ENCODE peak calls at places on chromosomes 6 and 20, in ten cellular contexts. One of them, this sample, is unnamed. For H3K36me3, the result is how much of the 10 kb centered on the place peaks cover.

GRCh38 chr6:32432050-32432450 is 7.6 kb upstream of the HLA-DRA start:
- DNase-seq in CD4-positive, CD25-positive, alpha-beta regulatory T cell: peak
- DNase-seq in adipocyte: peak
- DNase-seq in H1: no peak
- DNase-seq in CD8-positive, alpha-beta T cell: no peak
- DNase-seq in BJ: no peak
- DNase-seq in mesendoderm: peak
- DNase-seq in uterus: no peak
- DNase-seq in prostate gland: no peak
- DNase-seq in adrenal gland: no peak
- DNase-seq in this sample: no peak

GRCh38 chr6:52285174-52286068 is 879 bp upstream of the MCM3 start:
- DNase-seq in adipocyte: peak
- DNase-seq in mesendoderm: no peak
- DNase-seq in CD4-positive, CD25-positive, alpha-beta regulatory T cell: no peak
- DNase-seq in prostate gland: no peak
- DNase-seq in H1: no peak
- DNase-seq in adrenal gland: no peak
- DNase-seq in BJ: no peak
- DNase-seq in uterus: no peak
- DNase-seq in CD8-positive, alpha-beta T cell: peak
- DNase-seq in this sample: no peak

GRCh38 chr20:8796088-8796665 is 272.7 kb upstream of the PLCB4 start:
- DNase-seq in mesendoderm: no peak
- DNase-seq in CD8-positive, alpha-beta T cell: no peak
- DNase-seq in adrenal gland: no peak
- DNase-seq in adipocyte: peak
- DNase-seq in CD4-positive, CD25-positive, alpha-beta regulatory T cell: no peak
- DNase-seq in BJ: no peak
- DNase-seq in uterus: no peak
- DNase-seq in prostate gland: no peak
- DNase-seq in H1: no peak
- DNase-seq in this sample: no peak

GRCh38 chr6:56821005-56821432 is 133.9 kb upstream of the BEND6 start:
- DNase-seq in uterus: no peak
- DNase-seq in H1: no peak
- DNase-seq in BJ: no peak
- DNase-seq in adrenal gland: no peak
- DNase-seq in adipocyte: no peak
- DNase-seq in CD8-positive, alpha-beta T cell: no peak
- DNase-seq in CD4-positive, CD25-positive, alpha-beta regulatory T cell: no peak
- DNase-seq in mesendoderm: no peak
- DNase-seq in prostate gland: no peak
- DNase-seq in this sample: no peak

GRCh38 chr6:12366732-12367131 is 76.6 kb downstream of the EDN1 start:
- DNase-seq in BJ: no peak
- DNase-seq in CD4-positive, CD25-positive, alpha-beta regulatory T cell: no peak
- DNase-seq in adrenal gland: no peak
- DNase-seq in H1: no peak
- DNase-seq in adipocyte: no peak
- DNase-seq in prostate gland: no peak
- DNase-seq in CD8-positive, alpha-beta T cell: no peak
- DNase-seq in mesendoderm: no peak
- DNase-seq in uterus: no peak
- DNase-seq in this sample: no peak

GRCh38 chr6:148296746-148297145 is 45.9 kb upstream of the SASH1 start:
- DNase-seq in uterus: no peak
- DNase-seq in prostate gland: no peak
- DNase-seq in CD4-positive, CD25-positive, alpha-beta regulatory T cell: no peak
- DNase-seq in adrenal gland: no peak
- DNase-seq in H1: no peak
- DNase-seq in mesendoderm: no peak
- DNase-seq in BJ: no peak
- DNase-seq in adipocyte: peak
- DNase-seq in CD8-positive, alpha-beta T cell: no peak
- DNase-seq in this sample: no peak

GRCh38 chr20:32333988-32334885 is 23.9 kb upstream of the ASXL1 start:
- DNase-seq in adrenal gland: peak
- DNase-seq in CD4-positive, CD25-positive, alpha-beta regulatory T cell: peak
- DNase-seq in adipocyte: no peak
- DNase-seq in CD8-positive, alpha-beta T cell: peak
- DNase-seq in H1: no peak
- DNase-seq in BJ: no peak
- DNase-seq in mesendoderm: no peak
- DNase-seq in prostate gland: no peak
- DNase-seq in uterus: no peak
- DNase-seq in this sample: peak

GRCh38 chr20:13173201-13173600 is 47.9 kb upstream of the ISM1 start:
- DNase-seq in BJ: no peak
- DNase-seq in CD8-positive, alpha-beta T cell: no peak
- DNase-seq in adipocyte: no peak
- DNase-seq in CD4-positive, CD25-positive, alpha-beta regulatory T cell: no peak
- DNase-seq in prostate gland: no peak
- DNase-seq in uterus: no peak
- DNase-seq in mesendoderm: no peak
- DNase-seq in H1: no peak
- DNase-seq in adrenal gland: no peak
- DNase-seq in this sample: no peak

GRCh38 chr6:31336872-31337496 is 20.0 kb downstream of the HLA-B start:
- DNase-seq in adrenal gland: no peak
- DNase-seq in CD8-positive, alpha-beta T cell: no peak
- DNase-seq in adipocyte: no peak
- DNase-seq in mesendoderm: peak
- DNase-seq in CD4-positive, CD25-positive, alpha-beta regulatory T cell: no peak
- DNase-seq in uterus: no peak
- DNase-seq in BJ: no peak
- DNase-seq in H1: no peak
- DNase-seq in prostate gland: no peak
- DNase-seq in this sample: no peak

GRCh38 chr6:72646604-72647485 is 25.0 kb downstream of the KCNQ5 start:
- DNase-seq in prostate gland: no peak
- DNase-seq in H1: no peak
- DNase-seq in CD4-positive, CD25-positive, alpha-beta regulatory T cell: no peak
- DNase-seq in uterus: no peak
- DNase-seq in CD8-positive, alpha-beta T cell: no peak
- DNase-seq in mesendoderm: no peak
- DNase-seq in adrenal gland: no peak
- DNase-seq in BJ: no peak
- DNase-seq in adipocyte: no peak
- DNase-seq in this sample: no peak

GRCh38 chr20:62193079-62194025 is 10.5 kb downstream of the MTG2 start:
- DNase-seq in CD4-positive, CD25-positive, alpha-beta regulatory T cell: no peak
- DNase-seq in CD8-positive, alpha-beta T cell: no peak
- DNase-seq in prostate gland: no peak
- DNase-seq in mesendoderm: no peak
- DNase-seq in adrenal gland: no peak
- DNase-seq in BJ: no peak
- DNase-seq in uterus: no peak
- DNase-seq in adipocyte: no peak
- DNase-seq in H1: no peak
- DNase-seq in this sample: no peak

GRCh38 chr20:62196286-62196685 is 13.5 kb downstream of the MTG2 start:
- DNase-seq in H1: no peak
- DNase-seq in mesendoderm: no peak
- DNase-seq in adipocyte: no peak
- DNase-seq in prostate gland: no peak
- DNase-seq in CD8-positive, alpha-beta T cell: no peak
- DNase-seq in uterus: no peak
- DNase-seq in CD4-positive, CD25-positive, alpha-beta regulatory T cell: no peak
- DNase-seq in adrenal gland: no peak
- DNase-seq in BJ: no peak
- DNase-seq in this sample: no peak

GRCh38 chr20:62195736-62196135 is 12.9 kb downstream of the MTG2 start:
- DNase-seq in H1: no peak
- DNase-seq in adipocyte: no peak
- DNase-seq in mesendoderm: no peak
- DNase-seq in CD4-positive, CD25-positive, alpha-beta regulatory T cell: no peak
- DNase-seq in CD8-positive, alpha-beta T cell: no peak
- DNase-seq in BJ: no peak
- DNase-seq in adrenal gland: no peak
- DNase-seq in prostate gland: no peak
- DNase-seq in uterus: no peak
- DNase-seq in this sample: no peak

GRCh38 chr20:62197321-62197720 is 14.5 kb downstream of the MTG2 start:
- DNase-seq in prostate gland: no peak
- DNase-seq in CD4-positive, CD25-positive, alpha-beta regulatory T cell: no peak
- DNase-seq in CD8-positive, alpha-beta T cell: no peak
- DNase-seq in mesendoderm: no peak
- DNase-seq in uterus: no peak
- DNase-seq in BJ: no peak
- DNase-seq in adipocyte: no peak
- DNase-seq in adrenal gland: no peak
- DNase-seq in H1: no peak
- DNase-seq in this sample: no peak

DNA sequence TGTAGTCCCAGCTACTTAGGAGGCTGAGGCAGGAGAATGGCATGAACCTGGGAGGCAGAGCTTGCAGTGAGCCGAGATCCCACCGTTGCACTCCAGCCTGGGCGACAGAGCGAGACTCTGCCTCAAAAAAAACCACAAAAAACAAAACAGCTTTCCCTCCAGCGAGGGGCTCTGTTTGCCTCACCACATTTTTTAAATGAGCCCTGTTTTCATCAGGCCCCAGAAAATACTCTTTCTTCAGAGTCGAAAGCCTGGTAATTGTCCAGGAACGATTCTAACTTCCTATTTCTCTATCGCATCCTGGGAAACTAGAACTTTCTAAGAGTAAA is 12.2 kb downstream of the MTG2 start:
- DNase-seq in adipocyte: no peak
- DNase-seq in CD4-positive, CD25-positive, alpha-beta regulatory T cell: no peak
- DNase-seq in uterus: no peak
- DNase-seq in mesendoderm: no peak
- DNase-seq in H1: no peak
- DNase-seq in adrenal gland: no peak
- DNase-seq in BJ: no peak
- DNase-seq in prostate gland: no peak
- DNase-seq in CD8-positive, alpha-beta T cell: no peak
- DNase-seq in this sample: no peak
- H3K36me3 ChIP-seq in adipocyte: half or more
- H3K36me3 ChIP-seq in CD4-positive, CD25-positive, alpha-beta regulatory T cell: under half
- H3K36me3 ChIP-seq in uterus: under half
- H3K36me3 ChIP-seq in mesendoderm: under half
- H3K36me3 ChIP-seq in H1: under half
- H3K36me3 ChIP-seq in adrenal gland: under half
- H3K36me3 ChIP-seq in BJ: under half
- H3K36me3 ChIP-seq in prostate gland: under half
- H3K36me3 ChIP-seq in CD8-positive, alpha-beta T cell: under half
- H3K36me3 ChIP-seq in this sample: under half

GRCh38 chr6:28777147-28777461 is 146.7 kb downstream of the TRIM27 start:
- DNase-seq in adrenal gland: no peak
- DNase-seq in adipocyte: no peak
- DNase-seq in BJ: no peak
- DNase-seq in uterus: no peak
- DNase-seq in prostate gland: no peak
- DNase-seq in CD4-positive, CD25-positive, alpha-beta regulatory T cell: no peak
- DNase-seq in mesendoderm: no peak
- DNase-seq in CD8-positive, alpha-beta T cell: no peak
- DNase-seq in H1: no peak
- DNase-seq in this sample: no peak

GRCh38 chr6:28776269-28777146 is 147.3 kb downstream of the TRIM27 start:
- DNase-seq in CD8-positive, alpha-beta T cell: no peak
- DNase-seq in uterus: no peak
- DNase-seq in H1: no peak
- DNase-seq in adrenal gland: no peak
- DNase-seq in CD4-positive, CD25-positive, alpha-beta regulatory T cell: no peak
- DNase-seq in adipocyte: no peak
- DNase-seq in BJ: no peak
- DNase-seq in mesendoderm: peak
- DNase-seq in prostate gland: no peak
- DNase-seq in this sample: no peak

GRCh38 chr6:28785962-28786679 is 137.7 kb downstream of the TRIM27 start:
- DNase-seq in adipocyte: no peak
- DNase-seq in CD4-positive, CD25-positive, alpha-beta regulatory T cell: no peak
- DNase-seq in H1: no peak
- DNase-seq in adrenal gland: no peak
- DNase-seq in mesendoderm: no peak
- DNase-seq in BJ: no peak
- DNase-seq in prostate gland: no peak
- DNase-seq in CD8-positive, alpha-beta T cell: no peak
- DNase-seq in uterus: no peak
- DNase-seq in this sample: no peak

GRCh38 chr6:28782113-28782673 is 141.6 kb downstream of the TRIM27 start:
- DNase-seq in uterus: no peak
- DNase-seq in BJ: no peak
- DNase-seq in mesendoderm: no peak
- DNase-seq in prostate gland: no peak
- DNase-seq in CD4-positive, CD25-positive, alpha-beta regulatory T cell: no peak
- DNase-seq in adrenal gland: no peak
- DNase-seq in H1: no peak
- DNase-seq in CD8-positive, alpha-beta T cell: no peak
- DNase-seq in adipocyte: no peak
- DNase-seq in this sample: no peak
- H3K4me3 ChIP-seq in uterus: no peak
- H3K4me3 ChIP-seq in BJ: no peak
- H3K4me3 ChIP-seq in mesendoderm: no peak
- H3K4me3 ChIP-seq in prostate gland: no peak
- H3K4me3 ChIP-seq in CD4-positive, CD25-positive, alpha-beta regulatory T cell: no peak
- H3K4me3 ChIP-seq in adrenal gland: no peak
- H3K4me3 ChIP-seq in H1: no peak
- H3K4me3 ChIP-seq in CD8-positive, alpha-beta T cell: no peak
- H3K4me3 ChIP-seq in adipocyte: no peak
- H3K4me3 ChIP-seq in this sample: no peak

GRCh38 chr6:28802417-28803336 is 121.1 kb downstream of the TRIM27 start:
- DNase-seq in CD8-positive, alpha-beta T cell: no peak
- DNase-seq in H1: peak
- DNase-seq in BJ: no peak
- DNase-seq in CD4-positive, CD25-positive, alpha-beta regulatory T cell: no peak
- DNase-seq in uterus: no peak
- DNase-seq in adipocyte: no peak
- DNase-seq in mesendoderm: peak
- DNase-seq in adrenal gland: no peak
- DNase-seq in prostate gland: no peak
- DNase-seq in this sample: no peak
- H3K36me3 ChIP-seq in CD8-positive, alpha-beta T cell: under half
- H3K36me3 ChIP-seq in H1: under half
- H3K36me3 ChIP-seq in BJ: under half
- H3K36me3 ChIP-seq in CD4-positive, CD25-positive, alpha-beta regulatory T cell: under half
- H3K36me3 ChIP-seq in uterus: under half
- H3K36me3 ChIP-seq in adipocyte: under half
- H3K36me3 ChIP-seq in mesendoderm: under half
- H3K36me3 ChIP-seq in adrenal gland: under half
- H3K36me3 ChIP-seq in prostate gland: under half
- H3K36me3 ChIP-seq in this sample: under half

GRCh38 chr6:97771356-97771755 is 488.3 kb upstream of the MMS22L start:
- DNase-seq in adipocyte: no peak
- DNase-seq in prostate gland: no peak
- DNase-seq in H1: no peak
- DNase-seq in BJ: no peak
- DNase-seq in adrenal gland: no peak
- DNase-seq in uterus: no peak
- DNase-seq in mesendoderm: no peak
- DNase-seq in CD4-positive, CD25-positive, alpha-beta regulatory T cell: no peak
- DNase-seq in CD8-positive, alpha-beta T cell: no peak
- DNase-seq in this sample: no peak

DNA sequence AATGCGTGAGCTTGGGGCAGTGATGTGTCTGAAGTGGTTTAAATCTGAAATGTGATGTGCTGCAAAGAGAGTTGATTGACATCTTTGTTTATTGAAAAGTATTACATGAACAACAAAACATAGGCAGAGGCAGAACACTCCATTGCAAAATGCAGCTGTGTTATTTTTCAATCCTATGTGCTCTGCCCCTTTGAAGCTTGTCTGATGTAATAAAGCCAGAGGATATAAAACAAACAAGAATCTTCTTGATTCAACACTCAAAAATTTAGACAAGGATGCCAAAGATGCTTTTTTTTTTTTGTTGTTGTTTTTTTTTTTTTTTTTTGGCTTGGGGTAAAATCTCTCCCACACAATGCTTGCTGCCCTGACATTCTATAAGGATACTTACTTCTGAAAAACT is 482.5 kb upstream of the MMS22L start:
- DNase-seq in CD4-positive, CD25-positive, alpha-beta regulatory T cell: no peak
- DNase-seq in adrenal gland: no peak
- DNase-seq in mesendoderm: no peak
- DNase-seq in prostate gland: no peak
- DNase-seq in BJ: peak
- DNase-seq in H1: no peak
- DNase-seq in CD8-positive, alpha-beta T cell: no peak
- DNase-seq in adipocyte: peak
- DNase-seq in uterus: no peak
- DNase-seq in this sample: no peak
- H3K4me3 ChIP-seq in CD4-positive, CD25-positive, alpha-beta regulatory T cell: no peak
- H3K4me3 ChIP-seq in adrenal gland: no peak
- H3K4me3 ChIP-seq in mesendoderm: no peak
- H3K4me3 ChIP-seq in prostate gland: no peak
- H3K4me3 ChIP-seq in BJ: no peak
- H3K4me3 ChIP-seq in H1: no peak
- H3K4me3 ChIP-seq in CD8-positive, alpha-beta T cell: no peak
- H3K4me3 ChIP-seq in adipocyte: no peak
- H3K4me3 ChIP-seq in uterus: no peak
- H3K4me3 ChIP-seq in this sample: no peak